ENCODE peak calls at places on chromosomes 12 and 14, in ten cellular contexts. One of them, this sample, is unnamed.
A peak's percentile ranks its signal among the peaks of the same experiment; 100 is the strongest.

GRCh38 chr12:13369496-13369895 is 173.0 kb downstream of the EMP1 start:
- DNase-seq in cardiac muscle cell: no peak
- DNase-seq in tibial artery: no peak
- DNase-seq in lung: no peak
- DNase-seq in CD8-positive, alpha-beta T cell: no peak
- DNase-seq in A549: no peak
- DNase-seq in effector memory CD4-positive, alpha-beta T cell: no peak
- DNase-seq in upper lobe of right lung: no peak
- DNase-seq in IMR-90: no peak
- DNase-seq in CD4-positive, CD25-positive, alpha-beta regulatory T cell: no peak
- DNase-seq in this sample: no peak

GRCh38 chr14:34043627-34044372 is 92.9 kb upstream of the EGLN3 start:
- DNase-seq in cardiac muscle cell: no peak
- DNase-seq in tibial artery: no peak
- DNase-seq in lung: no peak
- DNase-seq in CD8-positive, alpha-beta T cell: peak; percentile 65
- DNase-seq in A549: peak; percentile 77
- DNase-seq in effector memory CD4-positive, alpha-beta T cell: peak; percentile 46
- DNase-seq in upper lobe of right lung: no peak
- DNase-seq in IMR-90: no peak
- DNase-seq in CD4-positive, CD25-positive, alpha-beta regulatory T cell: peak; percentile 96
- DNase-seq in this sample: peak; percentile 90

GRCh38 chr14:63614964-63615363 is 26.7 kb downstream of the WDR89 start:
- DNase-seq in cardiac muscle cell: no peak
- DNase-seq in tibial artery: no peak
- DNase-seq in lung: no peak
- DNase-seq in CD8-positive, alpha-beta T cell: no peak
- DNase-seq in A549: no peak
- DNase-seq in effector memory CD4-positive, alpha-beta T cell: no peak
- DNase-seq in upper lobe of right lung: no peak
- DNase-seq in IMR-90: peak; percentile 67
- DNase-seq in CD4-positive, CD25-positive, alpha-beta regulatory T cell: no peak
- DNase-seq in this sample: peak; percentile 38

GRCh38 chr14:48275301-48275700 is 599.9 kb upstream of the MDGA2 start:
- DNase-seq in cardiac muscle cell: no peak
- DNase-seq in tibial artery: no peak
- DNase-seq in lung: no peak
- DNase-seq in CD8-positive, alpha-beta T cell: no peak
- DNase-seq in A549: no peak
- DNase-seq in effector memory CD4-positive, alpha-beta T cell: no peak
- DNase-seq in upper lobe of right lung: no peak
- DNase-seq in IMR-90: no peak
- DNase-seq in CD4-positive, CD25-positive, alpha-beta regulatory T cell: no peak
- DNase-seq in this sample: no peak

GRCh38 chr14:74882103-74882920 is 596 bp downstream of the DLST start:
- DNase-seq in cardiac muscle cell: peak; percentile 50
- DNase-seq in tibial artery: peak; percentile 54
- DNase-seq in lung: peak; percentile 44
- DNase-seq in CD8-positive, alpha-beta T cell: no peak
- DNase-seq in A549: peak; percentile 24
- DNase-seq in effector memory CD4-positive, alpha-beta T cell: peak; percentile 47
- DNase-seq in upper lobe of right lung: peak; percentile 79
- DNase-seq in IMR-90: peak; percentile 41
- DNase-seq in CD4-positive, CD25-positive, alpha-beta regulatory T cell: peak; percentile 70
- DNase-seq in this sample: peak; percentile 39

GRCh38 chr12:24898185-24898584 is 50.7 kb downstream of the BCAT1 start:
- DNase-seq in cardiac muscle cell: no peak
- DNase-seq in tibial artery: no peak
- DNase-seq in lung: no peak
- DNase-seq in CD8-positive, alpha-beta T cell: no peak
- DNase-seq in A549: no peak
- DNase-seq in effector memory CD4-positive, alpha-beta T cell: no peak
- DNase-seq in upper lobe of right lung: no peak
- DNase-seq in IMR-90: no peak
- DNase-seq in CD4-positive, CD25-positive, alpha-beta regulatory T cell: no peak
- DNase-seq in this sample: no peak

GRCh38 chr14:30553311-30553989 is 5.5 kb upstream of the G2E3 start:
- DNase-seq in cardiac muscle cell: no peak
- DNase-seq in tibial artery: no peak
- DNase-seq in lung: no peak
- DNase-seq in CD8-positive, alpha-beta T cell: no peak
- DNase-seq in A549: peak; percentile 35
- DNase-seq in effector memory CD4-positive, alpha-beta T cell: no peak
- DNase-seq in upper lobe of right lung: no peak
- DNase-seq in IMR-90: peak; percentile 78
- DNase-seq in CD4-positive, CD25-positive, alpha-beta regulatory T cell: no peak
- DNase-seq in this sample: peak; percentile 84

GRCh38 chr12:76106631-76107030 is 22.1 kb upstream of the NAP1L1 start:
- DNase-seq in cardiac muscle cell: no peak
- DNase-seq in tibial artery: no peak
- DNase-seq in lung: no peak
- DNase-seq in CD8-positive, alpha-beta T cell: no peak
- DNase-seq in A549: no peak
- DNase-seq in effector memory CD4-positive, alpha-beta T cell: no peak
- DNase-seq in upper lobe of right lung: no peak
- DNase-seq in IMR-90: no peak
- DNase-seq in CD4-positive, CD25-positive, alpha-beta regulatory T cell: no peak
- DNase-seq in this sample: no peak

GRCh38 chr14:106286697-106287290 is 760.4 kb downstream of the TMEM121 start:
- DNase-seq in cardiac muscle cell: no peak
- DNase-seq in tibial artery: no peak
- DNase-seq in lung: no peak
- DNase-seq in CD8-positive, alpha-beta T cell: no peak
- DNase-seq in A549: peak; percentile 7
- DNase-seq in effector memory CD4-positive, alpha-beta T cell: no peak
- DNase-seq in upper lobe of right lung: no peak
- DNase-seq in IMR-90: no peak
- DNase-seq in CD4-positive, CD25-positive, alpha-beta regulatory T cell: peak; percentile 16
- DNase-seq in this sample: no peak

GRCh38 chr14:39641224-39641623 is 209.0 kb upstream of the FBXO33 start:
- DNase-seq in cardiac muscle cell: no peak
- DNase-seq in tibial artery: no peak
- DNase-seq in lung: no peak
- DNase-seq in CD8-positive, alpha-beta T cell: no peak
- DNase-seq in A549: no peak
- DNase-seq in effector memory CD4-positive, alpha-beta T cell: no peak
- DNase-seq in upper lobe of right lung: no peak
- DNase-seq in IMR-90: no peak
- DNase-seq in CD4-positive, CD25-positive, alpha-beta regulatory T cell: peak; percentile 13
- DNase-seq in this sample: no peak

GRCh38 chr12:1738480-1738879 is 47.6 kb downstream of the ADIPOR2 start:
- DNase-seq in cardiac muscle cell: no peak
- DNase-seq in tibial artery: no peak
- DNase-seq in lung: no peak
- DNase-seq in CD8-positive, alpha-beta T cell: no peak
- DNase-seq in A549: no peak
- DNase-seq in effector memory CD4-positive, alpha-beta T cell: no peak
- DNase-seq in upper lobe of right lung: no peak
- DNase-seq in IMR-90: no peak
- DNase-seq in CD4-positive, CD25-positive, alpha-beta regulatory T cell: no peak
- DNase-seq in this sample: no peak

GRCh38 chr14:94961761-94962575 is 192.1 kb upstream of the GSC start:
- DNase-seq in cardiac muscle cell: no peak
- DNase-seq in tibial artery: no peak
- DNase-seq in lung: no peak
- DNase-seq in CD8-positive, alpha-beta T cell: no peak
- DNase-seq in A549: no peak
- DNase-seq in effector memory CD4-positive, alpha-beta T cell: no peak
- DNase-seq in upper lobe of right lung: no peak
- DNase-seq in IMR-90: no peak
- DNase-seq in CD4-positive, CD25-positive, alpha-beta regulatory T cell: no peak
- DNase-seq in this sample: no peak

GRCh38 chr12:51953011-51953568 is 1.6 kb downstream of the ACVR1B start:
- DNase-seq in cardiac muscle cell: no peak
- DNase-seq in tibial artery: no peak
- DNase-seq in lung: no peak
- DNase-seq in CD8-positive, alpha-beta T cell: no peak
- DNase-seq in A549: no peak
- DNase-seq in effector memory CD4-positive, alpha-beta T cell: no peak
- DNase-seq in upper lobe of right lung: no peak
- DNase-seq in IMR-90: no peak
- DNase-seq in CD4-positive, CD25-positive, alpha-beta regulatory T cell: no peak
- DNase-seq in this sample: no peak

GRCh38 chr12:121128908-121129704 is 3.6 kb upstream of the P2RX7 start:
- DNase-seq in cardiac muscle cell: no peak
- DNase-seq in tibial artery: peak; percentile 87
- DNase-seq in lung: peak; percentile 89
- DNase-seq in CD8-positive, alpha-beta T cell: peak; percentile 85
- DNase-seq in A549: peak; percentile 55
- DNase-seq in effector memory CD4-positive, alpha-beta T cell: peak; percentile 68
- DNase-seq in upper lobe of right lung: peak; percentile 90
- DNase-seq in IMR-90: peak; percentile 27
- DNase-seq in CD4-positive, CD25-positive, alpha-beta regulatory T cell: peak; percentile 93
- DNase-seq in this sample: no peak

DNA sequence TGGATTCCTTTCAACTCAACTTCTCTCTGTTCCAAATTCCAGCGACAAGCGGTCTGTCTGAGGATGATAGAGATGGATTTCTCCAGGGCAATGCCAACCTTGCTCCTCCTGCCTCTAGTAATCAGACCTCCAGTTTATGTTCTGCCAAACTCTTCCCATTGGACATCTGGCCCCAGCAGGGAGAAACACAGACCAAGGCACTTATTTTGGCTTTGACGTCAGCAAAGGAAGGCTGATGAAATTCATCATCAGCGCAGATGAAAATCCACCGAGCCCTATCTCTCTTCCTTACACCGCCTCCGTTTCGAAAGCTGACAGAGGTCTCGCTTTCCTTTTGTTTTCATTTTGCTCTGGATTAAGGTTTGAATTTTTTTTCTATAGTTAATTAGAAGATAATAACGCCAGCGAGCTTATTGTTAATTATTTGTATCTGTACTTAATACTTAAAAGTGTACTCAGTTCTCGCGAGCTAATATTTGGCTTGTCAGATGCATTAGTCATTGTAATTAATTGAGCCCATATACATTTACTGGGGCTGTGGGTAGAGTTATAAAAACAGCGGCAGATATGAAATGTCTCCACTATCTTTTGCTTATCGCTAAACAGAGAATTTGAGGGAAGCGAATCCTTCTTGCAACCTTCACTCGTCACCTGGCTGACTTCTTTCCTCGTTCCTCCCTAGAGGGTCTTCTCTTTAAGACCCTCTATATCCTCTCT is 35.9 kb upstream of the MED13L start:
- DNase-seq in cardiac muscle cell: no peak
- DNase-seq in tibial artery: no peak
- DNase-seq in lung: no peak
- DNase-seq in CD8-positive, alpha-beta T cell: no peak
- DNase-seq in A549: no peak
- DNase-seq in effector memory CD4-positive, alpha-beta T cell: no peak
- DNase-seq in upper lobe of right lung: no peak
- DNase-seq in IMR-90: no peak
- DNase-seq in CD4-positive, CD25-positive, alpha-beta regulatory T cell: no peak
- DNase-seq in this sample: no peak
- H3K4me1 ChIP-seq in cardiac muscle cell: no peaks in the 10 kb centered on the region
- H3K4me1 ChIP-seq in tibial artery: peaks cover 25% of the 10 kb centered on the region
- H3K4me1 ChIP-seq in lung: no peaks in the 10 kb centered on the region
- H3K4me1 ChIP-seq in CD8-positive, alpha-beta T cell: no peaks in the 10 kb centered on the region
- H3K4me1 ChIP-seq in A549: no peaks in the 10 kb centered on the region
- H3K4me1 ChIP-seq in effector memory CD4-positive, alpha-beta T cell: no peaks in the 10 kb centered on the region
- H3K4me1 ChIP-seq in upper lobe of right lung: no peaks in the 10 kb centered on the region
- H3K4me1 ChIP-seq in IMR-90: peaks cover 3% of the 10 kb centered on the region
- H3K4me1 ChIP-seq in CD4-positive, CD25-positive, alpha-beta regulatory T cell: no peaks in the 10 kb centered on the region
- H3K4me1 ChIP-seq in this sample: peaks cover 7% of the 10 kb centered on the region

GRCh38 chr14:29354446-29354845 is 573.2 kb downstream of the PRKD1 start:
- DNase-seq in cardiac muscle cell: no peak
- DNase-seq in tibial artery: no peak
- DNase-seq in lung: no peak
- DNase-seq in CD8-positive, alpha-beta T cell: no peak
- DNase-seq in A549: no peak
- DNase-seq in effector memory CD4-positive, alpha-beta T cell: no peak
- DNase-seq in upper lobe of right lung: no peak
- DNase-seq in IMR-90: peak; percentile 7
- DNase-seq in CD4-positive, CD25-positive, alpha-beta regulatory T cell: no peak
- DNase-seq in this sample: no peak
- H3K4me1 ChIP-seq in cardiac muscle cell: no peaks in the 10 kb centered on the region
- H3K4me1 ChIP-seq in tibial artery: no peaks in the 10 kb centered on the region
- H3K4me1 ChIP-seq in lung: no peaks in the 10 kb centered on the region
- H3K4me1 ChIP-seq in CD8-positive, alpha-beta T cell: no peaks in the 10 kb centered on the region
- H3K4me1 ChIP-seq in A549: no peaks in the 10 kb centered on the region
- H3K4me1 ChIP-seq in effector memory CD4-positive, alpha-beta T cell: no peaks in the 10 kb centered on the region
- H3K4me1 ChIP-seq in upper lobe of right lung: no peaks in the 10 kb centered on the region
- H3K4me1 ChIP-seq in IMR-90: no peaks in the 10 kb centered on the region
- H3K4me1 ChIP-seq in CD4-positive, CD25-positive, alpha-beta regulatory T cell: no peaks in the 10 kb centered on the region
- H3K4me1 ChIP-seq in this sample: no peaks in the 10 kb centered on the region

GRCh38 chr12:124919646-124920352 is 5.3 kb upstream of the UBC start:
- DNase-seq in cardiac muscle cell: no peak
- DNase-seq in tibial artery: no peak
- DNase-seq in lung: no peak
- DNase-seq in CD8-positive, alpha-beta T cell: no peak
- DNase-seq in A549: peak; percentile 67
- DNase-seq in effector memory CD4-positive, alpha-beta T cell: peak; percentile 29
- DNase-seq in upper lobe of right lung: no peak
- DNase-seq in IMR-90: peak; percentile 38
- DNase-seq in CD4-positive, CD25-positive, alpha-beta regulatory T cell: peak; percentile 85
- DNase-seq in this sample: peak; percentile 71

GRCh38 chr12:124917135-124917840 is 2.8 kb upstream of the UBC start:
- DNase-seq in cardiac muscle cell: peak; percentile 97
- DNase-seq in tibial artery: peak; percentile 98
- DNase-seq in lung: peak; percentile 98
- DNase-seq in CD8-positive, alpha-beta T cell: peak; percentile 91
- DNase-seq in A549: peak; percentile 100
- DNase-seq in effector memory CD4-positive, alpha-beta T cell: peak; percentile 93
- DNase-seq in upper lobe of right lung: peak; percentile 98
- DNase-seq in IMR-90: peak; percentile 100
- DNase-seq in CD4-positive, CD25-positive, alpha-beta regulatory T cell: peak; percentile 98
- DNase-seq in this sample: peak; percentile 100

GRCh38 chr12:124917841-124918621 is 3.6 kb upstream of the UBC start:
- DNase-seq in cardiac muscle cell: no peak
- DNase-seq in tibial artery: no peak
- DNase-seq in lung: no peak
- DNase-seq in CD8-positive, alpha-beta T cell: no peak
- DNase-seq in A549: no peak
- DNase-seq in effector memory CD4-positive, alpha-beta T cell: no peak
- DNase-seq in upper lobe of right lung: no peak
- DNase-seq in IMR-90: peak; percentile 21
- DNase-seq in CD4-positive, CD25-positive, alpha-beta regulatory T cell: no peak
- DNase-seq in this sample: peak; percentile 53

GRCh38 chr12:124921200-124922008 is 7.0 kb upstream of the UBC start:
- DNase-seq in cardiac muscle cell: peak; percentile 66
- DNase-seq in tibial artery: no peak
- DNase-seq in lung: no peak
- DNase-seq in CD8-positive, alpha-beta T cell: peak; percentile 79
- DNase-seq in A549: peak; percentile 78
- DNase-seq in effector memory CD4-positive, alpha-beta T cell: peak; percentile 58
- DNase-seq in upper lobe of right lung: no peak
- DNase-seq in IMR-90: peak; percentile 66
- DNase-seq in CD4-positive, CD25-positive, alpha-beta regulatory T cell: peak; percentile 87
- DNase-seq in this sample: peak; percentile 81

GRCh38 chr12:124920353-124920935 is 6.0 kb upstream of the UBC start:
- DNase-seq in cardiac muscle cell: no peak
- DNase-seq in tibial artery: no peak
- DNase-seq in lung: no peak
- DNase-seq in CD8-positive, alpha-beta T cell: no peak
- DNase-seq in A549: no peak
- DNase-seq in effector memory CD4-positive, alpha-beta T cell: no peak
- DNase-seq in upper lobe of right lung: no peak
- DNase-seq in IMR-90: no peak
- DNase-seq in CD4-positive, CD25-positive, alpha-beta regulatory T cell: no peak
- DNase-seq in this sample: no peak
- H3K4me1 ChIP-seq in cardiac muscle cell: peaks cover 39% of the 10 kb centered on the region
- H3K4me1 ChIP-seq in tibial artery: peaks cover 38% of the 10 kb centered on the region
- H3K4me1 ChIP-seq in lung: peaks cover 14% of the 10 kb centered on the region
- H3K4me1 ChIP-seq in CD8-positive, alpha-beta T cell: peaks cover 52% of the 10 kb centered on the region
- H3K4me1 ChIP-seq in A549: peaks cover 72% of the 10 kb centered on the region
- H3K4me1 ChIP-seq in effector memory CD4-positive, alpha-beta T cell: peaks cover 59% of the 10 kb centered on the region
- H3K4me1 ChIP-seq in upper lobe of right lung: peaks cover 60% of the 10 kb centered on the region
- H3K4me1 ChIP-seq in IMR-90: peaks cover 14% of the 10 kb centered on the region
- H3K4me1 ChIP-seq in CD4-positive, CD25-positive, alpha-beta regulatory T cell: peaks cover 68% of the 10 kb centered on the region
- H3K4me1 ChIP-seq in this sample: peaks cover 59% of the 10 kb centered on the region

GRCh38 chr14:91395998-91396660 is 21.5 kb downstream of the CCDC88C start:
- DNase-seq in cardiac muscle cell: no peak
- DNase-seq in tibial artery: no peak
- DNase-seq in lung: no peak
- DNase-seq in CD8-positive, alpha-beta T cell: no peak
- DNase-seq in A549: no peak
- DNase-seq in effector memory CD4-positive, alpha-beta T cell: no peak
- DNase-seq in upper lobe of right lung: no peak
- DNase-seq in IMR-90: no peak
- DNase-seq in CD4-positive, CD25-positive, alpha-beta regulatory T cell: no peak
- DNase-seq in this sample: no peak
- H3K4me1 ChIP-seq in cardiac muscle cell: no peaks in the 10 kb centered on the region
- H3K4me1 ChIP-seq in tibial artery: peaks cover 8% of the 10 kb centered on the region
- H3K4me1 ChIP-seq in lung: peaks cover 25% of the 10 kb centered on the region
- H3K4me1 ChIP-seq in CD8-positive, alpha-beta T cell: peaks cover 93% of the 10 kb centered on the region
- H3K4me1 ChIP-seq in A549: no peaks in the 10 kb centered on the region
- H3K4me1 ChIP-seq in effector memory CD4-positive, alpha-beta T cell: peaks cover 92% of the 10 kb centered on the region
- H3K4me1 ChIP-seq in upper lobe of right lung: peaks cover 24% of the 10 kb centered on the region
- H3K4me1 ChIP-seq in IMR-90: no peaks in the 10 kb centered on the region
- H3K4me1 ChIP-seq in CD4-positive, CD25-positive, alpha-beta regulatory T cell: peaks cover 98% of the 10 kb centered on the region
- H3K4me1 ChIP-seq in this sample: peaks cover 7% of the 10 kb centered on the region